ENCODE peak calls at places on chromosome 19, in five cellular contexts. Y is tibial artery, J is spleen, G is choroid plexus epithelial cell, B is lung. K is an unnamed sample.
A peak's percentile ranks its signal among the peaks of the same experiment; 100 is the strongest.

GRCh38 chr19:32743021-32743420 is 23.5 kb downstream of the TDRD12 start:
- DNase-seq in Y (no peak), J (no peak), G (no peak), B (no peak), K (no peak)

GRCh38 chr19:13150187-13150918 is at the start of the genes IER2 and STX10:
- DNase-seq in Y (peak; percentile 96), J (peak; percentile 99), G (peak; percentile 98), B (peak; percentile 96), K (peak; percentile 97)

GRCh38 chr19:53600217-53600616 is 31.6 kb upstream of the DPRX start:
- DNase-seq in Y (no peak), G (no peak), J (no peak), B (no peak), K (no peak)

GRCh38 chr19:38778733-38779132 is 5.4 kb upstream of the LGALS7 start:
- DNase-seq in Y (no peak), J (peak; percentile 88), G (no peak), B (no peak), K (no peak)

GRCh38 chr19:33431986-33432385 is 58.5 kb downstream of the CEBPG start:
- DNase-seq in J (no peak), B (no peak), G (no peak), Y (no peak), K (no peak)

GRCh38 chr19:18771328-18772242 is 19.5 kb downstream of the COMP start:
- DNase-seq in B (no peak), Y (no peak), G (no peak), J (no peak), K (no peak)

GRCh38 chr19:3073159-3073563 is 10.9 kb upstream of the TLE5 start:
- DNase-seq in Y (no peak), G (peak; percentile 75), J (no peak), B (no peak), K (no peak)

GRCh38 chr19:32876919-32877285 is 7.3 kb upstream of the SLC7A9 start:
- DNase-seq in Y (no peak), B (no peak), G (peak; percentile 90), J (peak; percentile 57), K (peak; percentile 63)

GRCh38 chr19:35167251-35168119 is 12.9 kb downstream of the FXYD5 start:
- DNase-seq in J (no peak), B (no peak), Y (no peak), G (no peak), K (no peak)

GRCh38 chr19:35033067-35034004 is 3.1 kb downstream of the SCN1B start:
- DNase-seq in J (no peak), Y (no peak), B (no peak), G (no peak), K (no peak)

GRCh38 chr19:11291991-11292390 is 4.0 kb upstream of the TSPAN16 start:
- DNase-seq in B (no peak), G (no peak), J (no peak), Y (no peak), K (no peak)

GRCh38 chr19:43575955-43576451 is 402 bp downstream of the PINLYP start:
- DNase-seq in Y (no peak), J (peak; percentile 77), G (no peak), B (no peak), K (no peak)

GRCh38 chr19:31356587-31357314 is 7.5 kb upstream of the TSHZ3 start:
- DNase-seq in J (peak; percentile 86), G (no peak), B (no peak), Y (no peak), K (no peak)

GRCh38 chr19:13788991-13789390 is 6.3 kb upstream of the ZSWIM4 start:
- DNase-seq in B (no peak), J (peak; percentile 75), G (peak; percentile 94), Y (peak; percentile 58), K (no peak)

GRCh38 chr19:30320466-30320865 is 51.7 kb upstream of the ZNF536 start:
- DNase-seq in Y (no peak), B (no peak), G (no peak), J (no peak), K (peak; percentile 65)

GRCh38 chr19:43132696-43133095 is 50.2 kb upstream of the PSG2 start:
- DNase-seq in J (no peak), B (no peak), G (no peak), Y (no peak), K (no peak)

GRCh38 chr19:13972368-13973155 is 20.3 kb downstream of the DCAF15 start:
- DNase-seq in G (no peak), J (no peak), Y (no peak), B (no peak), K (no peak)

GRCh38 chr19:2627319-2627829 is 75.1 kb downstream of the GNG7 start:
- DNase-seq in B (peak; percentile 78), G (peak; percentile 98), Y (peak; percentile 93), J (peak; percentile 95), K (peak; percentile 89)

GRCh38 chr19:14433454-14434156 is 499 bp downstream of the PKN1 start:
- DNase-seq in Y (no peak), G (no peak), J (peak; percentile 86), B (no peak), K (no peak)

GRCh38 chr19:10936661-10937084 is 8.1 kb downstream of the TIMM29 start:
- DNase-seq in Y (no peak), J (no peak), G (peak; percentile 91), B (no peak), K (no peak)

GRCh38 chr19:34578751-34579150 is 97.2 kb downstream of the WTIP start:
- DNase-seq in J (no peak), B (no peak), Y (no peak), G (no peak), K (no peak)

GRCh38 chr19:10412257-10412977 is 7.9 kb upstream of the PDE4A start:
- DNase-seq in G (no peak), Y (no peak), J (no peak), B (no peak), K (no peak)

GRCh38 chr19:31350693-31351211 is 1.5 kb upstream of the TSHZ3 start:
- DNase-seq in J (peak; percentile 82), Y (no peak), B (no peak), G (peak; percentile 67), K (peak; percentile 87)

GRCh38 chr19:34416021-34416545 is 11.9 kb downstream of the PDCD2L start:
- DNase-seq in J (peak; percentile 12), G (peak; percentile 21), Y (no peak), B (no peak), K (no peak)

GRCh38 chr19:11377237-11377636 is 2.8 kb downstream of the SWSAP1 start:
- DNase-seq in G (peak; percentile 87), J (no peak), Y (peak; percentile 63), B (no peak), K (no peak)

GRCh38 chr19:3053780-3054179 is 8.5 kb downstream of the TLE5 start:
- DNase-seq in J (no peak), G (no peak), Y (no peak), B (no peak), K (no peak)

GRCh38 chr19:11106477-11106876 is 17.2 kb downstream of the LDLR start:
- DNase-seq in B (no peak), Y (no peak), J (no peak), G (no peak), K (no peak)

GRCh38 chr19:31705656-31706055 is 356.4 kb upstream of the TSHZ3 start:
- DNase-seq in Y (no peak), B (no peak), J (no peak), G (no peak), K (peak; percentile 60)

GRCh38 chr19:49896863-49897621 is at the start of gene IL4I1:
- DNase-seq in G (no peak), Y (peak; percentile 58), J (peak; percentile 83), B (no peak), K (no peak)

GRCh38 chr19:18097217-18097992 is at the start of gene MAST3:
- DNase-seq in J (peak; percentile 97), G (peak; percentile 86), Y (peak; percentile 78), B (peak; percentile 85), K (peak; percentile 89)

GRCh38 chr19:28715157-28715556 is 497.8 kb downstream of the UQCRFS1 start:
- DNase-seq in Y (no peak), G (no peak), J (no peak), B (no peak), K (no peak)

GRCh38 chr19:16846901-16847300 is 17.7 kb downstream of the SIN3B start:
- DNase-seq in J (no peak), B (no peak), Y (no peak), G (no peak), K (no peak)

GRCh38 chr19:10766681-10767201 is 48.9 kb downstream of the DNM2 start:
- DNase-seq in B (no peak), J (no peak), G (peak; percentile 38), Y (no peak), K (no peak)

DNA sequence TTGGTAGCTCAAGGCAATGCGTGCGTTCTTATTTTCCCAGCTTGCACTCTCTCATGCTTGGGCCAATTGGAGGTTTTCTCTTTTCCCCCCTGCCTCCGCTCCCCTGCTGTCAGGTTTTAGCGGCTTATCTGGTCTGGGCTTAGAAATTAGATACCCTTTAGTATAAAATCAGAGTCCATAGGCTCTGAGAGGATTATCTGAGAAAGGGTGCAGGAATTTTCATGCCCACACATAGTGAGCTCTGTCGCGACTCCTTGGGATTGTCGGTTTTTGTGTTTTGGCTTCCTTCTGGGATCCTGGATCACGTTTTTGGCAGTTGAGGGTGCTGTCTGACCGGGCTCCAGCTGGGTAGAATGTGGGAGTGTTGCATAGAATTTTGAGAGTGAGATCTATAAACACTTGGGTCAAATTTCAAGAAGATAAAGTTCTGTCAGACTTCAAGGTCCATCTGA is 12.4 kb downstream of the CHAF1A start:
- DNase-seq in G (peak; percentile 61), Y (no peak), J (no peak), B (no peak), K (no peak)
- TF ChIP-seq CTCF in G (peak; percentile 9), Y (no peak), J (no peak), B (no peak), K (no peak)

DNA sequence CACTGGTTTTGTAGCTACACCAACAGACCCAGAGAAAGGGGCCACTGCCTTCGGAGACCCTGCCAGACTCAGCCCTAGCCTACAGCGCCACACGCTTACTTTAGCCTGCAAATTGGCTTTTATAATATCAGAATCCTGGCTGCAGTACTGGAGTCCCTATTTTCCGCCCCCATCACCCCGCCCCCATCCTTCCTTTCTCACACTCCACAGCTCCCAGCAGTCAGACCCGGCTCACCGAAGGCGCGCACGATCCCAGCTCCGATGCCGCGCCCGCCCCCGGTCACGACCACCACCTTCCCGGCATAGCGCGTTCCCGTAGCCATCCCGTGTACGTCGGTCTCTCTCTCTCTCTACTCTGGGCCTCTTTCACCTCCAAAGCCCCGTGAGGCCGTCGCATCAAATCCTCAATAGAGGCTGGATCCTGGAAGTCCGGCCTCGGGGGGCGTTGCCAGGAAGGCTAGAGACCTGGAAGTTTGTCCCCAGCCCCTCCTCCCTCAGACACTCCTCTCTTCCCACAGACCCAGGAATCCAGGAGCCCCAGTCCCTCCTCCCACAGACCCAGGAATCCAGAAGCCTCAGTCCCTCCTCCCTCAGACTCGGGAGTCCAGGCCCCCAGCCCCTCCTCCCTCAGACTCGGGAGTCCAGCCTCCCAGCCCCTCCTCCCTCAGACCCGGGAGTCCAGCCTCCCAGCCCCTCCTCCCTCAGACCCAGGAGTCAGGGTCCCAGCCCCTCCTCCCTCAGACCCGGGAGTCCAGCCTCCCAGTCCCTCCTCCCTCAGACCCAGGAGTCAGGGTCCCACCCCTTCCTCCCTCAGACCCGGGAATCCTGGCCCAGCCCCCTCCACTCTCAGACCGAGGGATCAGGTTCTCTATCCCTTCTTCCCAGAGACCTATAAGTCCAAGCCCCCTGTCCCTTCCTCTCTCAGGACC is at the start of gene HSD17B14:
- DNase-seq in G (peak; percentile 71), B (no peak), J (no peak), Y (peak; percentile 65), K (no peak)
- TF ChIP-seq CTCF in G (no peak), B (no peak), J (peak; percentile 10), Y (no peak), K (no peak)

GRCh38 chr19:41029524-41030432 is 38.7 kb downstream of the CYP2B6 start:
- DNase-seq in J (no peak), B (no peak), Y (no peak), G (no peak), K (no peak)
- TF ChIP-seq CTCF in J (no peak), B (no peak), Y (no peak), G (no peak), K (no peak)

GRCh38 chr19:57949702-57950101 is 2.2 kb upstream of the ZNF256 start:
- DNase-seq in B (no peak), Y (no peak), G (no peak), J (no peak), K (no peak)
- TF ChIP-seq CTCF in B (no peak), Y (no peak), G (no peak), J (no peak), K (no peak)